ENCODE peak calls at places on chromosome 10, in eight cellular contexts. O is smooth muscle cell of the brain vasculature, J is activated T-cell treated with anti-CD3 and anti-CD28 coated beads for 1 hour, B is NCI-H2171 treated with DMSO at 0.1 percent for 48 hours, Z is chondrocyte, E is HS-5, M is ovary, X is transverse colon. R is an unnamed sample.
A peak's percentile ranks its signal among the peaks of the same experiment; 100 is the strongest.

GRCh38 chr10:124704428-124704805 is 39.8 kb downstream of the FAM53B start:
- DNase-seq in O (no peak), J (no peak), B (no peak), Z (no peak), E (no peak), M (no peak), X (no peak), R (no peak)

GRCh38 chr10:44725404-44725803 is 185.7 kb upstream of the TMEM72 start:
- DNase-seq in O (no peak), J (no peak), B (no peak), Z (no peak), E (no peak), M (no peak), X (no peak), R (no peak)

GRCh38 chr10:69864321-69864720 is 62.6 kb downstream of the COL13A1 start:
- DNase-seq in O (peak; percentile 80), J (no peak), B (no peak), Z (no peak), E (peak; percentile 88), M (no peak), X (no peak), R (no peak)

GRCh38 chr10:56231436-56231835 is 129.6 kb downstream of the ZWINT start:
- DNase-seq in O (no peak), J (no peak), B (no peak), Z (no peak), E (peak; percentile 15), M (no peak), X (no peak), R (no peak)

GRCh38 chr10:32332299-32332750 is 14.6 kb downstream of the EPC1 start:
- DNase-seq in O (no peak), J (peak; percentile 34), B (no peak), Z (no peak), E (no peak), M (no peak), X (peak; percentile 30), R (peak; percentile 21)

GRCh38 chr10:77586719-77587423 is 50.7 kb downstream of the KCNMA1 start:
- DNase-seq in O (peak; percentile 70), J (no peak), B (no peak), Z (no peak), E (peak; percentile 43), M (no peak), X (peak; percentile 57), R (no peak)

GRCh38 chr10:101272229-101272868 is 43.1 kb upstream of the LBX1 start:
- DNase-seq in O (peak; percentile 28), J (peak; percentile 50), B (peak; percentile 42), Z (no peak), E (peak; percentile 36), M (peak; percentile 28), X (peak; percentile 61), R (peak; percentile 76)

GRCh38 chr10:132806126-132807061 is 20.4 kb upstream of the NKX6-2 start:
- DNase-seq in O (no peak), J (no peak), B (no peak), Z (peak; percentile 82), E (no peak), M (no peak), X (no peak), R (no peak)

GRCh38 chr10:49768329-49768728 is 6.2 kb upstream of the OGDHL start:
- DNase-seq in O (no peak), J (no peak), B (no peak), Z (no peak), E (no peak), M (no peak), X (no peak), R (no peak)

GRCh38 chr10:79353000-79353406 is 5.7 kb downstream of the PPIF start:
- DNase-seq in O (no peak), J (no peak), B (no peak), Z (no peak), E (no peak), M (no peak), X (no peak), R (no peak)

GRCh38 chr10:96840841-96841518 is 8.9 kb downstream of the LCOR start:
- DNase-seq in O (no peak), J (no peak), B (no peak), Z (no peak), E (no peak), M (peak; percentile 12), X (no peak), R (no peak)

GRCh38 chr10:116385994-116386809 is 41.4 kb upstream of the PNLIPRP3 start:
- DNase-seq in O (peak; percentile 15), J (no peak), B (peak; percentile 30), Z (no peak), E (peak; percentile 20), M (no peak), X (no peak), R (no peak)

GRCh38 chr10:122348512-122348911 is 26.0 kb upstream of the PLEKHA1 start:
- DNase-seq in O (no peak), J (no peak), B (peak; percentile 37), Z (no peak), E (no peak), M (no peak), X (no peak), R (no peak)

GRCh38 chr10:59325116-59325515 is 37.2 kb downstream of the FAM13C start:
- DNase-seq in O (no peak), J (no peak), B (no peak), Z (no peak), E (no peak), M (no peak), X (no peak), R (no peak)